ENCODE peak calls at places on chromosomes 7 and 10, in nine cellular contexts. L, O, I, K, D, G, F, R and H are unnamed samples.

GRCh38 chr7:19235680-19236079 is 90.5 kb upstream of the FERD3L start:
- DNase-seq in I (no peak), D (no peak), F (no peak), O (no peak), G (no peak), L (no peak), R (peak), K (no peak), H (no peak)

GRCh38 chr7:134619627-134620331 is 26.9 kb upstream of the BPGM start:
- DNase-seq in O (no peak), G (no peak), D (no peak), R (peak), L (no peak), I (no peak), K (no peak), F (no peak), H (no peak)

GRCh38 chr7:45920543-45921380 is at the start of gene IGFBP3:
- DNase-seq in I (no peak), O (no peak), L (no peak), R (no peak), K (peak), G (peak), D (peak), F (no peak), H (no peak)

GRCh38 chr7:135165862-135166261 is 4.6 kb downstream of the CYREN start:
- DNase-seq in G (no peak), O (no peak), D (no peak), F (no peak), R (no peak), L (no peak), K (no peak), I (no peak), H (no peak)

GRCh38 chr7:19377611-19378339 is 232.6 kb upstream of the FERD3L start:
- DNase-seq in G (no peak), I (no peak), K (no peak), O (no peak), L (no peak), D (peak), R (peak), F (no peak), H (no peak)

GRCh38 chr10:15262036-15262713 is 93.7 kb upstream of the NMT2 start:
- DNase-seq in G (no peak), K (no peak), R (peak), F (no peak), I (no peak), L (no peak), D (peak), O (no peak), H (no peak)

GRCh38 chr10:79275431-79275851 is 71.8 kb upstream of the PPIF start:
- DNase-seq in L (no peak), I (no peak), K (no peak), D (no peak), G (no peak), F (peak), O (no peak), R (no peak), H (no peak)

GRCh38 chr7:47952224-47952623 is 4.0 kb upstream of the PKD1L1 start:
- DNase-seq in K (no peak), R (no peak), F (no peak), D (no peak), L (no peak), O (no peak), I (no peak), G (no peak), H (no peak)

GRCh38 chr7:51054231-51054630 is 262.4 kb downstream of the COBL start:
- DNase-seq in G (no peak), O (no peak), K (no peak), R (no peak), F (no peak), L (no peak), I (no peak), D (no peak), H (no peak)

GRCh38 chr7:45625714-45626440 is 51.7 kb downstream of the ADCY1 start:
- DNase-seq in K (no peak), O (no peak), R (no peak), D (no peak), F (no peak), I (no peak), G (no peak), L (no peak), H (no peak)

GRCh38 chr10:110273474-110273873 is 31.2 kb downstream of the SMNDC1 start:
- DNase-seq in D (peak), R (peak), G (no peak), I (no peak), L (no peak), O (peak), F (no peak), K (no peak), H (no peak)

GRCh38 chr7:157444011-157444842 is 107.4 kb downstream of the DNAJB6 start:
- DNase-seq in O (peak), L (no peak), I (no peak), R (no peak), F (no peak), K (no peak), D (no peak), G (peak), H (no peak)

GRCh38 chr10:15742831-15743230 is 23.1 kb upstream of the ITGA8 start:
- DNase-seq in K (no peak), D (no peak), I (no peak), R (no peak), F (no peak), O (no peak), L (no peak), G (no peak), H (no peak)

GRCh38 chr10:121613456-121613855 is 15.2 kb upstream of the FGFR2 start:
- DNase-seq in K (no peak), F (no peak), O (peak), L (no peak), I (no peak), R (no peak), D (no peak), G (peak), H (no peak)